ENCODE peak calls at places on chromosome 12, in seven cellular contexts. F is body of pancreas, Y is esophagus muscularis mucosa, V is K562, U is stomach, A is uterus, C is NB4. M is an unnamed sample.

GRCh38 chr12:100987552-100988277 is 193.1 kb downstream of the ANO4 start:
- DNase-seq in F (peak), Y (no peak), V (peak), U (no peak), A (peak), C (peak), M (peak)

GRCh38 chr12:39116877-39117276 is 211.5 kb upstream of the CPNE8 start:
- DNase-seq in F (no peak), Y (no peak), V (no peak), U (no peak), A (no peak), C (no peak), M (no peak)

GRCh38 chr12:82862069-82862841 is 175.5 kb downstream of the TMTC2 start:
- DNase-seq in F (no peak), Y (no peak), V (no peak), U (no peak), A (no peak), C (peak), M (no peak)

GRCh38 chr12:49809369-49810158 is 18.6 kb downstream of the NCKAP5L start:
- DNase-seq in F (no peak), Y (no peak), V (no peak), U (no peak), A (peak), C (peak), M (no peak)

GRCh38 chr12:52871291-52871961 is 22.6 kb upstream of the KRT78 start:
- DNase-seq in F (no peak), Y (no peak), V (no peak), U (peak), A (no peak), C (no peak), M (no peak)

GRCh38 chr12:93484315-93484981 is 17.1 kb downstream of the MRPL42 start:
- DNase-seq in F (no peak), Y (no peak), V (no peak), U (no peak), A (no peak), C (no peak), M (no peak)

GRCh38 chr12:7130791-7131501 is 775 bp downstream of the CLSTN3 start:
- DNase-seq in F (peak), Y (no peak), V (peak), U (peak), A (peak), C (peak), M (no peak)

GRCh38 chr12:45343269-45344051 is 127.6 kb downstream of the ANO6 start:
- DNase-seq in F (no peak), Y (no peak), V (peak), U (no peak), A (no peak), C (no peak), M (no peak)

GRCh38 chr12:53060721-53061276 is 10.9 kb downstream of the TNS2 start:
- DNase-seq in F (peak), Y (no peak), V (no peak), U (peak), A (no peak), C (no peak), M (no peak)

GRCh38 chr12:67772276-67773169 is 124.0 kb downstream of the DYRK2 start:
- DNase-seq in F (peak), Y (no peak), V (no peak), U (no peak), A (peak), C (no peak), M (no peak)

GRCh38 chr12:94149781-94150482 is 1.6 kb downstream of the PLXNC1 start:
- DNase-seq in F (peak), Y (no peak), V (no peak), U (peak), A (peak), C (peak), M (peak)

GRCh38 chr12:87305481-87305880 is 723.7 kb downstream of the C12orf50 start:
- DNase-seq in F (no peak), Y (no peak), V (no peak), U (no peak), A (no peak), C (no peak), M (no peak)

GRCh38 chr12:15691372-15691771 is 97.8 kb downstream of the EPS8 start:
- DNase-seq in F (peak), Y (no peak), V (no peak), U (no peak), A (no peak), C (no peak), M (no peak)

GRCh38 chr12:96164951-96165858 is 29.0 kb upstream of the ELK3 start:
- DNase-seq in F (no peak), Y (no peak), V (no peak), U (no peak), A (no peak), C (no peak), M (no peak)

GRCh38 chr12:26823391-26823790 is 9.6 kb downstream of the ITPR2 start:
- DNase-seq in F (no peak), Y (no peak), V (no peak), U (no peak), A (no peak), C (no peak), M (no peak)

GRCh38 chr12:34399631-34400422 is 377.5 kb downstream of the ALG10 start:
- DNase-seq in F (peak), Y (peak), V (no peak), U (peak), A (peak), C (no peak), M (no peak)

GRCh38 chr12:4645023-4645422 is 3.8 kb downstream of the AKAP3 start:
- DNase-seq in F (no peak), Y (no peak), V (no peak), U (no peak), A (no peak), C (no peak), M (no peak)

GRCh38 chr12:94172973-94173372 is 24.6 kb downstream of the PLXNC1 start:
- DNase-seq in F (peak), Y (no peak), V (no peak), U (peak), A (no peak), C (peak), M (no peak)

GRCh38 chr12:81257952-81258551 is 180.2 kb downstream of the ACSS3 start:
- DNase-seq in F (no peak), Y (no peak), V (no peak), U (no peak), A (no peak), C (peak), M (no peak)

GRCh38 chr12:12776261-12776660 is 9.2 kb upstream of the APOLD1 start:
- DNase-seq in F (peak), Y (no peak), V (no peak), U (peak), A (no peak), C (no peak), M (no peak)

GRCh38 chr12:95712269-95712668 is 78.3 kb downstream of the NTN4 start:
- DNase-seq in F (no peak), Y (no peak), V (no peak), U (no peak), A (no peak), C (no peak), M (no peak)

GRCh38 chr12:64252708-64253107 is 30.6 kb upstream of the KICS2 start:
- DNase-seq in F (peak), Y (no peak), V (no peak), U (no peak), A (peak), C (peak), M (no peak)

GRCh38 chr12:6323340-6323994 is 13.0 kb downstream of the PLEKHG6 start:
- DNase-seq in F (peak), Y (no peak), V (peak), U (peak), A (peak), C (peak), M (no peak)

GRCh38 chr12:54991161-54991991 is 6.8 kb upstream of the TESPA1 start:
- DNase-seq in F (no peak), Y (no peak), V (no peak), U (no peak), A (no peak), C (no peak), M (no peak)

GRCh38 chr12:64760808-64761573 is 1.8 kb upstream of the GNS start:
- DNase-seq in F (no peak), Y (no peak), V (no peak), U (no peak), A (no peak), C (peak), M (no peak)

GRCh38 chr12:1865284-1865866 is 45.0 kb downstream of the LRTM2 start:
- DNase-seq in F (no peak), Y (no peak), V (no peak), U (peak), A (no peak), C (no peak), M (no peak)

GRCh38 chr12:39404000-39404399 is 38.9 kb downstream of the KIF21A start:
- DNase-seq in F (no peak), Y (no peak), V (no peak), U (no peak), A (no peak), C (no peak), M (no peak)

GRCh38 chr12:127503221-127503620 is 763.7 kb upstream of the TMEM132C start:
- DNase-seq in F (no peak), Y (no peak), V (no peak), U (no peak), A (no peak), C (no peak), M (no peak)

GRCh38 chr12:132489602-132490239 is at the start of gene FBRSL1:
- DNase-seq in F (peak), Y (peak), V (peak), U (peak), A (peak), C (peak), M (peak)
- TF ChIP-seq POLR2A in F (no peak), Y (no peak), V (no peak), U (no peak), A (peak), C (peak), M (no peak)

GRCh38 chr12:123815968-123816367 is 53.9 kb downstream of the DNAH10 start:
- DNase-seq in F (no peak), Y (no peak), V (no peak), U (no peak), A (no peak), C (no peak), M (no peak)
- TF ChIP-seq POLR2A in F (no peak), Y (no peak), V (no peak), U (no peak), A (no peak), C (no peak), M (no peak)

GRCh38 chr12:56157201-56158028 is 744 bp upstream of the MYL6 start:
- DNase-seq in F (peak), Y (peak), V (peak), U (peak), A (peak), C (peak), M (peak)

GRCh38 chr12:56160160-56160763 is 2.1 kb downstream of the MYL6 start:
- DNase-seq in F (no peak), Y (no peak), V (no peak), U (no peak), A (no peak), C (peak), M (no peak)

GRCh38 chr12:56159482-56160105 is 1.4 kb downstream of the MYL6 start:
- DNase-seq in F (no peak), Y (no peak), V (no peak), U (no peak), A (no peak), C (no peak), M (no peak)

GRCh38 chr12:56158029-56158925 is at the start of gene MYL6:
- DNase-seq in F (peak), Y (peak), V (peak), U (peak), A (peak), C (peak), M (peak)

DNA sequence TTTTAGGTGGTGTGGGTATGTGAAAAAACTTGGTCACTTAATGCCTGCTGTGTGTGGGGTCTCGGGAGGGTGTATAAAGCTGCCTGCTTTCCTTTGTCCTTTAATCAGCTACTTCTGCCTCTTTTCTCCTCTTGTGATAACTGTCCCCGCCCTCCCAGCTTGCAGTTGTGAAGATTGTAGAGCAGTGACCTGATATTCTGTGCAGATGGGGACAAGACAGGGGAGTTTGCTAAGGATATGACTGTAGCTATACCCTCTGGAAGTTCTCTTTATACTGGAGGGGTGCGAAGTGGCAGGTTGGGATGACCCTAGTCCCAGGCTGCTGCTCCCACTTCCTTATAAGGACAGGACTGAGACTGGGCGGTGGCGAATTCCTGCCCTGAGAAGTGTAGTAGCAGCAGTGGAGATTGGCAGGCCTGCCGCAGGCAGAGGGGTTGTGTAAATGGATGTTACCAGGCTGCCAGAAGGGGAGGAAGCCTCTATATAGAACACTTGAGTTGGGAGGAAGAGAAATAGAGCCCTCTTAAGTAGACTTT is 835 bp downstream of the MYL6 start:
- DNase-seq in F (peak), Y (peak), V (peak), U (peak), A (peak), C (peak), M (no peak)
- TF ChIP-seq POLR2A in F (peak), Y (peak), V (no peak), U (no peak), A (peak), C (no peak), M (no peak)

DNA sequence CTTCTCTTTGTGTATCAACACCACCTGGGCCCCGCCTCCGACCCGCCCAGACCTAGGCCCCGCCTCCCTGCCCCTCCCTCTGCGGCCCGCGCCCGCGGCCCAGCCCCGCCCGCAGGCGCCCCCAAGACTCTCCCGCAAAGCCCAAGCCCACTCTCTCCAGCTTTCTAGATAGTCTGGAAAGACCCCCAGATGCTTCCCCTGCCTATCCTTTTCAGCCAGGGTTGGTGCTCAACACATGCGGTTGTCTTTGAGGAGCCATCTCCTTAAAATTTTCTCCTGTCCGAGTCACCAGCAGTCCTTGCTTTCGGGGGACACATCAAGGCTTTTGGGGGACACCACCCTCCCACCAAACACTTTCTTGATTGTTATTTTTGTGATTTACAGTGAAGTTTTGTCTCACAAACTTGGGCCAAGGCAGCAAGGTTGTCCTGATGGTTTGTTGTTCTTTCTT is 304 bp upstream of the SLC38A2 start:
- DNase-seq in F (no peak), Y (no peak), V (no peak), U (no peak), A (no peak), C (no peak), M (no peak)
- TF ChIP-seq POLR2A in F (no peak), Y (no peak), V (no peak), U (no peak), A (no peak), C (no peak), M (no peak)

DNA sequence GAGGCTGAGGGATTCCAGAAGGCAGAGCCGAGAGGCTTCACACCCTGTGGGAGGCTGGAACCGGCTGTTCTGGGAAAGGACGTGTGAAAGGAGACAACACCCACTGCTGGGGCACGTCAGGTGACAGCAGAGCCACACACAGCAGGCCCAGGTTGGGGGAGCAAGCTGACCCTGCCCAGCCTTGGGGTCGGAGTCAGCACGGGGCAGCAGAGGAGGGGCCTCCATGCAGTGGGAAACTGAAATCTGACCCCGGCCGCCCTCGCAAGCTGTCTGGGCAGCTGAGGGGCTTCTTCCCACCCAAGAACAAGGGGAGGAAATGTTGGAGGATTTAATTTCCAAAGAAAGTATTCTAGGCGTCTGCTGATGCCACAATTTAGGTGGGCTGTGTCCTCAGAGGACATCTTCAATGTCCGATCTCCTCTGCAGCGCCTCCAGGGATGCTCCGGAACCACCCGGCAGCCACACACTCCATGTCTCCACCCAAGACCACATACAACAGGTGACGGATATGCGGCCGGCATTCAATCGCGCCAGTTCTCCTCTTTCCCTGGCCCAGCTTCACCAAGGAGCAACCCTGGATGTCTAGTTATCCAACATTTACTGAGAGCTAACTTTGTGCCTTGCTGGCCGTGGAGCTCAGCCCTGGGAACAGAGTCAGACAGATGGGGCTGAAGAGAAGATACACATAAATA is 30.7 kb downstream of the SNRNP35 start:
- DNase-seq in F (no peak), Y (no peak), V (no peak), U (no peak), A (no peak), C (no peak), M (no peak)
- TF ChIP-seq POLR2A in F (no peak), Y (no peak), V (no peak), U (no peak), A (no peak), C (no peak), M (no peak)

M was measured in GM12892.